ENCODE peak calls at places on chromosomes 13 and 19, in eight cellular contexts. B, T, V, U, O, J, I and Y are unnamed samples. For H3K27me3, the result is how much of the 10 kb centered on the place peaks cover.

GRCh38 chr19:44597131-44597491 is 16.3 kb upstream of the IGSF23 start:
- DNase-seq in B (no peak), T (no peak), V (no peak), U (no peak), O (no peak), J (no peak), I (no peak), Y (no peak)

GRCh38 chr19:17479325-17479791 is 9.0 kb downstream of the SLC27A1 start:
- DNase-seq in B (no peak), T (no peak), V (no peak), U (no peak), O (no peak), J (peak), I (peak), Y (no peak)

GRCh38 chr13:34886987-34887386 is 55.1 kb upstream of the NBEA start:
- DNase-seq in B (no peak), T (no peak), V (no peak), U (no peak), O (no peak), J (no peak), I (peak), Y (no peak)

GRCh38 chr19:41111750-41112295 is 2.4 kb upstream of the CYP2F1 start:
- DNase-seq in B (no peak), T (no peak), V (no peak), U (no peak), O (no peak), J (no peak), I (no peak), Y (no peak)

GRCh38 chr19:18951721-18952281 is 10.8 kb upstream of the HOMER3 start:
- DNase-seq in B (no peak), T (no peak), V (no peak), U (no peak), O (no peak), J (no peak), I (peak), Y (no peak)

GRCh38 chr13:50261502-50261901 is 246.3 kb downstream of the KCNRG start:
- DNase-seq in B (no peak), T (no peak), V (no peak), U (no peak), O (no peak), J (no peak), I (peak), Y (no peak)

GRCh38 chr13:97911311-97912138 is 42.0 kb upstream of the IPO5 start:
- DNase-seq in B (no peak), T (no peak), V (no peak), U (no peak), O (no peak), J (no peak), I (peak), Y (no peak)

GRCh38 chr19:5192568-5192967 is 148.0 kb downstream of the PTPRS start:
- DNase-seq in B (no peak), T (no peak), V (no peak), U (no peak), O (no peak), J (no peak), I (no peak), Y (no peak)

GRCh38 chr13:94280357-94280756 is 199.1 kb downstream of the DCT start:
- DNase-seq in B (no peak), T (no peak), V (no peak), U (no peak), O (no peak), J (no peak), I (no peak), Y (no peak)

GRCh38 chr13:30832845-30833332 is 73.2 kb upstream of the MEDAG start:
- DNase-seq in B (peak), T (no peak), V (peak), U (peak), O (no peak), J (no peak), I (peak), Y (peak)
- H3K27ac ChIP-seq in B (no peak), T (no peak), V (no peak), U (no peak), O (no peak), J (no peak), I (peak), Y (no peak)

DNA sequence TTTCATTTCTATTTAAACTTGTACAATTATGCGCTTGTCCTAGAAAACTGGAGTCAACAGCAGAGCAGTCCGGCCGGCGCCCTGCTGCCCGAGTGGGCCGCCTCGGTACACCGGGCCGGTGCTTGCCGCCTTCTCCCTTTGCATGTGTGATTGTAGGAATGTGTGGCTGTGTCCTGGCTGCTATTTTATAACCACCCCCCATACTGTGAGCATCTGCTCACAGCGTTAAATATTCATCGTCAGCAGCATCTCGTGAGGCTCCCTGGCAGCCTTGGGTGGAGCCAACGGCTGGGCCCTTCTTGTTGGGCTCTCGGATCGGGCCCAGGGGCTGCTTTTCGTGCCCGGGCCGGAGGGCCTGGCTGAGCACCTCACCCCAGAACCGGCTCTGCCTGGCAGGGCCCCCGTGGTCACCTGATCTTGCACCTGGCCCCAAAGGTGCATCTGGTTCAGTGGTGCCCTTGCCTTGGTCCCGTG is 10.6 kb downstream of the PIAS4 start:
- DNase-seq in B (no peak), T (no peak), V (no peak), U (no peak), O (no peak), J (no peak), I (no peak), Y (no peak)
- H3K4me3 ChIP-seq in B (no peak), T (no peak), V (no peak), U (no peak), O (no peak), J (no peak), I (no peak), Y (no peak)

DNA sequence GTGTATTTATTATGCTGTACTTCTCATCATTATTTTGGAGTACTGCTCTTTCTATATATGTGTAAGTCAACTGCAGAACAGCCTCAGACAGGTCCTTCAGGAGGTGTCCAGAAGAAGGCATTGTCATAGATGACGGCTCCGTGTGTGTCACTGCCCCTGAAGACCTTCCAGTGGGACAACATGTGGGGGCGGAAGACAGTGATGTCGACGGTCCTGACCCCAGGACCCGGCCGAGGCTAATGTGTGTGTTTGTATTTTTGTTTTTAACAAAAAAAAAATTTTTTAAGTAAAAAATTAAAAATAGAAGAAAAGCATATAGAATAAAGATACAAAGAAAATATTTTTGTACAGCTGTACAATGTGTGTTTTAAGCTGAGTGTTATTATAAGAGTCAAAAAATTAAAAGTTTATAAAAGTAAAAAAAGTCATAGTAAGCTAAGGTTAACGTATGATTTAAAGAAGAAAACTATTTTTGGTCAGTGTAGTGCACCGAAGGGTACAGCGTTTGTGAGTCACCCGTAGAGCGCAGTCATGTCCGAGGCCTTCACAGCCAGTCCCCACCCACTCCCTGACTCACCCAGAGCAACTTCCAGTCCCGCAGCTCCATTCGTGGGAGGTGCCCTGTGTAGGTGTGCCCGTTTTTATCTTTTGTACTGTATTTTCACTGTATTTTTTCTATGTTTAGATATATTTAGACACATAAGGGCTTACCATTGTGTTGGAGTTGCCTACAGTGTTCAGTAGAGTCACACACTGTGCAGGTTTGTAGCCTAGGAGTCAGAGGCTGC is 42.2 kb upstream of the SPACA7 start:
- DNase-seq in B (no peak), T (no peak), V (no peak), U (no peak), O (no peak), J (no peak), I (no peak), Y (no peak)
- H3K27me3 ChIP-seq in B (under half), T (half or more), V (under half), U (half or more), O (under half), J (under half), I (under half), Y (under half)

DNA sequence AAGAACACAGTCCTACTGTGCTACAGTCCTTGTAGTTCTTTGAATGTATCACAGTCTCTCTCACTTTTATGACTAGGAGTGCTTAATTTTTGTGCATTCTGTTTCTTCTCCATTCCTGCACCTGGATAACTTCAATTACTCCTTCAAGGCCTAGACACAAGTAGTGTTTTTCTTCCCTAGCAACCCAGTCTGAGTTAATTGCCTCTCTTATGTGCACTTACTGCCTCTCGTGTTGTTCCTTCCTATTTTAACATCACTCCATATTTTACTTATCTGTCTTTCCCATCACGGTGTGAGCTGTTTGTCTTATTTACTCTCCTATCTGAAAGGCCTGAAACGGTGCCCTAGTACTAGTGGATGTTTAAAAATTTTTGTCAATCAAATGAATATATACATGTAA is 101.5 kb downstream of the HS6ST3 start:
- DNase-seq in B (no peak), T (no peak), V (no peak), U (no peak), O (no peak), J (no peak), I (no peak), Y (no peak)
- H3K27ac ChIP-seq in B (no peak), T (no peak), V (no peak), U (no peak), O (no peak), J (no peak), I (no peak), Y (no peak)

GRCh38 chr19:307111-307531 is 15.9 kb upstream of the PLPP2 start:
- DNase-seq in B (no peak), T (no peak), V (no peak), U (no peak), O (no peak), J (no peak), I (no peak), Y (no peak)

GRCh38 chr19:308471-309205 is 17.4 kb upstream of the PLPP2 start:
- DNase-seq in B (no peak), T (no peak), V (no peak), U (no peak), O (no peak), J (no peak), I (no peak), Y (no peak)

GRCh38 chr19:306151-306900 is 15.1 kb upstream of the PLPP2 start:
- DNase-seq in B (no peak), T (no peak), V (no peak), U (no peak), O (no peak), J (no peak), I (no peak), Y (peak)

GRCh38 chr19:309206-309565 is 18.0 kb upstream of the PLPP2 start:
- DNase-seq in B (no peak), T (no peak), V (no peak), U (no peak), O (no peak), J (no peak), I (no peak), Y (no peak)

GRCh38 chr19:307793-308420 is 16.7 kb upstream of the PLPP2 start:
- DNase-seq in B (no peak), T (no peak), V (no peak), U (no peak), O (no peak), J (no peak), I (no peak), Y (no peak)
- H3K4me3 ChIP-seq in B (peak), T (no peak), V (no peak), U (peak), O (no peak), J (no peak), I (no peak), Y (no peak)

DNA sequence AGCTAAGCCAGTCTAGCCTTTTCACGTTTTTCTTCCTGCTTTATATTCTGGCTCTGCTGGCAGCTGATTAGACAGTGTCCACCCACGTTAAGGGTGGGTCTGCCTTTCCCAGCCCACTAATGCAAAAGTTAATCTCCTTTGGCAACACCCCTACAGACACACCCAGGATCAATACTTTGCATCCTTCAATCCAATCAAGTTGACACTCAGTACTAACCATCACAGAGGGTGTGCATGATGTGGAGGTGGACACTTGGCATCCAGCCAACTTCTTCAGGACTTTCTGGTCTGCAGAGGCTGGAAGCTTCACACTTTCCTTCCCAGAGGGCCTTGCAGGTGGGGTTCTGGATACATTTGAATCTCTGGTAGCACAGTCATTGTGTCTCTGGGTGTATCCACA is 18.9 kb upstream of the IGFL1 start:
- DNase-seq in B (no peak), T (no peak), V (no peak), U (no peak), O (no peak), J (no peak), I (no peak), Y (peak)
- H3K27me3 ChIP-seq in B (under half), T (under half), V (under half), U (under half), O (under half), J (under half), I (under half), Y (under half)